ENCODE peak calls at places on chromosomes 3 and 15, in four cellular contexts. R, L, Y and K are unnamed samples.

GRCh38 chr15:37046876-37047614 is 53.3 kb downstream of the MEIS2 start:
- DNase-seq in R (no peak), L (peak), Y (no peak), K (no peak)

GRCh38 chr3:45110185-45110833 is 35.9 kb downstream of the CDCP1 start:
- DNase-seq in R (no peak), L (no peak), Y (peak), K (no peak)

GRCh38 chr3:36477655-36478054 is 97.4 kb downstream of the STAC start:
- DNase-seq in R (no peak), L (no peak), Y (no peak), K (no peak)

GRCh38 chr3:98513136-98513535 is 9.6 kb downstream of the CLDND1 start:
- DNase-seq in R (no peak), L (no peak), Y (no peak), K (no peak)

GRCh38 chr3:126982125-126982521 is 792 bp upstream of the PLXNA1 start:
- DNase-seq in R (no peak), L (peak), Y (no peak), K (no peak)

GRCh38 chr3:120177151-120177550 is 82.9 kb upstream of the GSK3B start:
- DNase-seq in R (peak), L (peak), Y (no peak), K (no peak)

GRCh38 chr15:86403221-86403620 is 323.6 kb downstream of the AGBL1 start:
- DNase-seq in R (no peak), L (no peak), Y (no peak), K (no peak)

GRCh38 chr3:31407665-31408064 is 125.1 kb upstream of the STT3B start:
- DNase-seq in R (no peak), L (peak), Y (no peak), K (no peak)

GRCh38 chr3:128726691-128727031 is 678 bp downstream of the RAB7A start:
- DNase-seq in R (peak), L (peak), Y (peak), K (peak)

GRCh38 chr15:87935583-87935982 is 321.0 kb downstream of the NTRK3 start:
- DNase-seq in R (no peak), L (no peak), Y (no peak), K (no peak)

GRCh38 chr15:70376929-70377691 is 279.4 kb upstream of the TLE3 start:
- DNase-seq in R (peak), L (peak), Y (no peak), K (no peak)

GRCh38 chr15:49145651-49146609 is 9.5 kb downstream of the COPS2 start:
- DNase-seq in R (peak), L (peak), Y (no peak), K (no peak)

GRCh38 chr15:79472446-79472845 is 40.3 kb downstream of the MINAR1 start:
- DNase-seq in R (no peak), L (no peak), Y (no peak), K (no peak)

GRCh38 chr3:72345237-72345878 is 502.9 kb downstream of the SHQ1 start:
- DNase-seq in R (no peak), L (peak), Y (no peak), K (no peak)

GRCh38 chr3:171301002-171301401 is 159.2 kb downstream of the TNIK start:
- DNase-seq in R (no peak), L (no peak), Y (no peak), K (no peak)

GRCh38 chr3:95923496-95924210 is 890.7 kb upstream of the EPHA6 start:
- DNase-seq in R (peak), L (peak), Y (no peak), K (peak)

GRCh38 chr3:42666022-42666421 is 12.5 kb downstream of the ZBTB47 start:
- DNase-seq in R (no peak), L (no peak), Y (no peak), K (no peak)

GRCh38 chr3:59247402-59247841 is 197.6 kb upstream of the CFAP20DC start:
- DNase-seq in R (no peak), L (no peak), Y (no peak), K (no peak)
- TF ChIP-seq CTCF in R (no peak), L (no peak), Y (no peak), K (no peak)

DNA sequence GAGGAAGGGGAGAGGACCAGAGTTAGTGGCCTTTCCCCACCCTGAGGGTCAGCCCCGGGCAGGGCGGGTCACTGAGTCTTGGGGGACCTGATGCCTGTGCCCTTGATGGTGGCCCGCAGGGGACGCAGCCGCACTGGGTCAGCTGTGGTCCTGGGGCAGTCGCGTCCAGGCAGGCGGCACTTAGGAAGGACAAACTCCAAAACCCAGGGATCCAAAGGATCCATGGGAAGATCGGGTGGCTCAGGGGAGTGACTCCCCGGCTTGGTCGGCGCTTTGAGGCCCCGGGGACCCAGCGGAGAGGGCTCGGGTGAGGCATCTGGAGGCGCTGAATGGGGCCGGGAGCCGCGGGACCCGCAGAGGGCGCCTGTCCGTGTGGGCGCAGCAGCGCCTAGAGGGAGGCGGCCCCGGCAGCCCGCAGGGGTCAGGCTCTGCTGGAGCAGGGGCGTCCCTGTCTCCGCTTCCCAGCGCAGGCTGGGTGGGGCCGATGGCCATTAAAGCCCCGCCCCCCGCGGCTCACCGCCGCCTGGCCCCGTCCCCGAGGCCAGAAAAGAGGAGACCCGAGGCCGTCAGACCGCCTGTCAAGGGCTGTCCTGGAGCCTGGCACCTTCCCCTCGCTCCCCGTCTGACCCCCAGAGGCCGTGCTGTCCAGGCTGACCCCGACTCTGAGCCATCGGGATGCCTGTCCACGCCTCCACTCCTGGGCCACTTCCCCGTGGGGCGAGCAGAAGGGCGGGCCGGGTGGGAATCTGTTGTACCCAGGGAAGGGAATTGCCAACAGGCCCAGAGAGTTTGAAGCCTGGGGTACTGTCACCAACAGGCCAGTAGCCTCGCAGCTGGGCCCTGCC is 17.4 kb downstream of the CIDEC start:
- DNase-seq in R (no peak), L (peak), Y (no peak), K (no peak)
- TF ChIP-seq CTCF in R (no peak), L (peak), Y (no peak), K (peak)

GRCh38 chr3:54326951-54327350 is 204.6 kb downstream of the CACNA2D3 start:
- DNase-seq in R (no peak), L (no peak), Y (no peak), K (no peak)
- TF ChIP-seq CTCF in R (no peak), L (no peak), Y (no peak), K (no peak)

GRCh38 chr15:72205273-72205672 is 7.7 kb upstream of the GRAMD2A start:
- DNase-seq in R (no peak), L (no peak), Y (no peak), K (no peak)
- TF ChIP-seq CTCF in R (no peak), L (no peak), Y (no peak), K (no peak)

GRCh38 chr3:161559177-161559998 is 62.8 kb downstream of the OTOL1 start:
- DNase-seq in R (no peak), L (peak), Y (no peak), K (no peak)
- TF ChIP-seq CTCF in R (peak), L (peak), Y (no peak), K (no peak)

GRCh38 chr3:110101361-110101760 is 764.0 kb upstream of the DPPA4 start:
- DNase-seq in R (no peak), L (no peak), Y (no peak), K (no peak)

GRCh38 chr3:110106805-110107204 is 769.5 kb upstream of the DPPA4 start:
- DNase-seq in R (no peak), L (peak), Y (no peak), K (no peak)
- TF ChIP-seq CTCF in R (no peak), L (no peak), Y (no peak), K (no peak)

GRCh38 chr3:29532473-29532872 is 251.6 kb downstream of the RBMS3 start:
- DNase-seq in R (no peak), L (no peak), Y (no peak), K (no peak)
- TF ChIP-seq CTCF in R (no peak), L (no peak), Y (no peak), K (no peak)

GRCh38 chr15:42057744-42058646 is 36.4 kb downstream of the PLA2G4D start:
- DNase-seq in R (no peak), L (no peak), Y (no peak), K (no peak)

GRCh38 chr15:42060797-42061196 is 33.6 kb downstream of the PLA2G4D start:
- DNase-seq in R (no peak), L (no peak), Y (no peak), K (no peak)

GRCh38 chr15:42058791-42059190 is 35.6 kb downstream of the PLA2G4D start:
- DNase-seq in R (no peak), L (no peak), Y (no peak), K (no peak)

GRCh38 chr15:42060477-42060763 is 33.9 kb downstream of the PLA2G4D start:
- DNase-seq in R (no peak), L (no peak), Y (no peak), K (no peak)

GRCh38 chr15:42059661-42060476 is 34.5 kb downstream of the PLA2G4D start:
- DNase-seq in R (peak), L (peak), Y (peak), K (peak)
- TF ChIP-seq CTCF in R (peak), L (peak), Y (peak), K (no peak)

GRCh38 chr15:26126070-26126469 is 262.9 kb upstream of the ATP10A start:
- DNase-seq in R (no peak), L (no peak), Y (no peak), K (no peak)
- TF ChIP-seq CTCF in R (no peak), L (no peak), Y (no peak), K (no peak)

DNA sequence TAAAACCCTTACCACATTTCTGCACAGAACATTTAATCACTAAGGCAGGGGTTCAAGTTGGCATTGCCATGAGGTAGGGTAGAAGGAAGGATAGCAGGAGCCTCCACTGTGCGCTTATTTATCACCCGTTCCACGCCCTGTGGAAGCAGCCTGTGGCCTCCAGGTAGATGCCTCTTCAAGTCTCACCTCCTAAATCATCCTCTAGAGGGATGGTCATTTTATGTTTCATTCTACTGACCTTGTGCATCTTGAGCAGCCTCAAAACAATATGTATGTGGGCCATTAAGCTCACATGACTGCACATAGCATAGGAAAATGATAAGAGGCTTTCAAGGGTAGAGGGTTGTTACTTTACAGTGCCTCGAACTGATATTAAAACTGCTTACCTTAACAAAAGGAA is 546.2 kb downstream of the GRM7 start:
- DNase-seq in R (no peak), L (no peak), Y (no peak), K (no peak)
- TF ChIP-seq CTCF in R (peak), L (no peak), Y (no peak), K (no peak)